ENCODE peak calls at places on chromosomes 16 and 17, in ten cellular contexts. One of them, this sample, is unnamed.
A peak's percentile ranks its signal among the peaks of the same experiment; 100 is the strongest.

GRCh38 chr17:50564916-50565315 is 4.4 kb downstream of the CACNA1G start:
- DNase-seq in T-helper 22 cell: no peak
- DNase-seq in breast epithelium: no peak
- DNase-seq in CD8-positive, alpha-beta T cell: no peak
- DNase-seq in dorsolateral prefrontal cortex: peak; percentile 74
- DNase-seq in AG10803: peak; percentile 94
- DNase-seq in bronchial epithelial cell: no peak
- DNase-seq in cardiac muscle cell: peak; percentile 86
- DNase-seq in stimulated activated CD8-positive, alpha-beta memory T cell treated with anti-CD3 and anti-CD28 coated beads, Interleukin-7, amount 100 ng/mL, for 24 hours: no peak
- DNase-seq in SHP77: no peak
- DNase-seq in this sample: no peak

GRCh38 chr16:49889725-49890397 is 33.9 kb upstream of the ZNF423 start:
- DNase-seq in T-helper 22 cell: no peak
- DNase-seq in breast epithelium: no peak
- DNase-seq in CD8-positive, alpha-beta T cell: no peak
- DNase-seq in dorsolateral prefrontal cortex: no peak
- DNase-seq in AG10803: peak; percentile 6
- DNase-seq in bronchial epithelial cell: peak; percentile 20
- DNase-seq in cardiac muscle cell: peak; percentile 16
- DNase-seq in stimulated activated CD8-positive, alpha-beta memory T cell treated with anti-CD3 and anti-CD28 coated beads, Interleukin-7, amount 100 ng/mL, for 24 hours: no peak
- DNase-seq in SHP77: no peak
- DNase-seq in this sample: no peak

GRCh38 chr17:1529863-1530262 is 13.5 kb upstream of the INPP5K start:
- DNase-seq in T-helper 22 cell: no peak
- DNase-seq in breast epithelium: no peak
- DNase-seq in CD8-positive, alpha-beta T cell: no peak
- DNase-seq in dorsolateral prefrontal cortex: no peak
- DNase-seq in AG10803: peak; percentile 4
- DNase-seq in bronchial epithelial cell: no peak
- DNase-seq in cardiac muscle cell: no peak
- DNase-seq in stimulated activated CD8-positive, alpha-beta memory T cell treated with anti-CD3 and anti-CD28 coated beads, Interleukin-7, amount 100 ng/mL, for 24 hours: no peak
- DNase-seq in SHP77: no peak
- DNase-seq in this sample: no peak

GRCh38 chr17:50955667-50956120 is 89.5 kb upstream of the TOB1 start:
- DNase-seq in T-helper 22 cell: no peak
- DNase-seq in breast epithelium: no peak
- DNase-seq in CD8-positive, alpha-beta T cell: no peak
- DNase-seq in dorsolateral prefrontal cortex: no peak
- DNase-seq in AG10803: no peak
- DNase-seq in bronchial epithelial cell: no peak
- DNase-seq in cardiac muscle cell: no peak
- DNase-seq in stimulated activated CD8-positive, alpha-beta memory T cell treated with anti-CD3 and anti-CD28 coated beads, Interleukin-7, amount 100 ng/mL, for 24 hours: no peak
- DNase-seq in SHP77: no peak
- DNase-seq in this sample: no peak

GRCh38 chr16:11742041-11742535 is 569 bp downstream of the TXNDC11 start:
- DNase-seq in T-helper 22 cell: no peak
- DNase-seq in breast epithelium: no peak
- DNase-seq in CD8-positive, alpha-beta T cell: peak; percentile 29
- DNase-seq in dorsolateral prefrontal cortex: no peak
- DNase-seq in AG10803: no peak
- DNase-seq in bronchial epithelial cell: no peak
- DNase-seq in cardiac muscle cell: no peak
- DNase-seq in stimulated activated CD8-positive, alpha-beta memory T cell treated with anti-CD3 and anti-CD28 coated beads, Interleukin-7, amount 100 ng/mL, for 24 hours: peak; percentile 7
- DNase-seq in SHP77: no peak
- DNase-seq in this sample: peak; percentile 38

GRCh38 chr17:68204736-68205135 is 43.1 kb upstream of the AMZ2 start:
- DNase-seq in T-helper 22 cell: no peak
- DNase-seq in breast epithelium: no peak
- DNase-seq in CD8-positive, alpha-beta T cell: no peak
- DNase-seq in dorsolateral prefrontal cortex: no peak
- DNase-seq in AG10803: no peak
- DNase-seq in bronchial epithelial cell: no peak
- DNase-seq in cardiac muscle cell: no peak
- DNase-seq in stimulated activated CD8-positive, alpha-beta memory T cell treated with anti-CD3 and anti-CD28 coated beads, Interleukin-7, amount 100 ng/mL, for 24 hours: no peak
- DNase-seq in SHP77: no peak
- DNase-seq in this sample: no peak

GRCh38 chr16:11389083-11389482 is 43.8 kb downstream of the RMI2 start:
- DNase-seq in T-helper 22 cell: no peak
- DNase-seq in breast epithelium: no peak
- DNase-seq in CD8-positive, alpha-beta T cell: no peak
- DNase-seq in dorsolateral prefrontal cortex: no peak
- DNase-seq in AG10803: no peak
- DNase-seq in bronchial epithelial cell: no peak
- DNase-seq in cardiac muscle cell: no peak
- DNase-seq in stimulated activated CD8-positive, alpha-beta memory T cell treated with anti-CD3 and anti-CD28 coated beads, Interleukin-7, amount 100 ng/mL, for 24 hours: no peak
- DNase-seq in SHP77: no peak
- DNase-seq in this sample: no peak

GRCh38 chr16:80006175-80006895 is 405.8 kb upstream of the MAF start:
- DNase-seq in T-helper 22 cell: no peak
- DNase-seq in breast epithelium: no peak
- DNase-seq in CD8-positive, alpha-beta T cell: no peak
- DNase-seq in dorsolateral prefrontal cortex: no peak
- DNase-seq in AG10803: peak; percentile 11
- DNase-seq in bronchial epithelial cell: peak; percentile 95
- DNase-seq in cardiac muscle cell: peak; percentile 2
- DNase-seq in stimulated activated CD8-positive, alpha-beta memory T cell treated with anti-CD3 and anti-CD28 coated beads, Interleukin-7, amount 100 ng/mL, for 24 hours: no peak
- DNase-seq in SHP77: no peak
- DNase-seq in this sample: no peak

GRCh38 chr16:1781758-1782407 is 488 bp downstream of the SPSB3 start:
- DNase-seq in T-helper 22 cell: no peak
- DNase-seq in breast epithelium: no peak
- DNase-seq in CD8-positive, alpha-beta T cell: no peak
- DNase-seq in dorsolateral prefrontal cortex: no peak
- DNase-seq in AG10803: no peak
- DNase-seq in bronchial epithelial cell: peak; percentile 14
- DNase-seq in cardiac muscle cell: peak; percentile 29
- DNase-seq in stimulated activated CD8-positive, alpha-beta memory T cell treated with anti-CD3 and anti-CD28 coated beads, Interleukin-7, amount 100 ng/mL, for 24 hours: no peak
- DNase-seq in SHP77: no peak
- DNase-seq in this sample: peak; percentile 36

GRCh38 chr16:69338557-69339288 is 641 bp downstream of the COG8 start:
- DNase-seq in T-helper 22 cell: no peak
- DNase-seq in breast epithelium: no peak
- DNase-seq in CD8-positive, alpha-beta T cell: no peak
- DNase-seq in dorsolateral prefrontal cortex: peak; percentile 50
- DNase-seq in AG10803: no peak
- DNase-seq in bronchial epithelial cell: no peak
- DNase-seq in cardiac muscle cell: no peak
- DNase-seq in stimulated activated CD8-positive, alpha-beta memory T cell treated with anti-CD3 and anti-CD28 coated beads, Interleukin-7, amount 100 ng/mL, for 24 hours: no peak
- DNase-seq in SHP77: no peak
- DNase-seq in this sample: no peak

GRCh38 chr16:57091990-57092785 is at the start of gene CPNE2:
- DNase-seq in T-helper 22 cell: no peak
- DNase-seq in breast epithelium: no peak
- DNase-seq in CD8-positive, alpha-beta T cell: no peak
- DNase-seq in dorsolateral prefrontal cortex: peak; percentile 58
- DNase-seq in AG10803: peak; percentile 44
- DNase-seq in bronchial epithelial cell: no peak
- DNase-seq in cardiac muscle cell: peak; percentile 57
- DNase-seq in stimulated activated CD8-positive, alpha-beta memory T cell treated with anti-CD3 and anti-CD28 coated beads, Interleukin-7, amount 100 ng/mL, for 24 hours: no peak
- DNase-seq in SHP77: no peak
- DNase-seq in this sample: peak; percentile 67

GRCh38 chr16:8660841-8661301 is 13.5 kb upstream of the ABAT start:
- DNase-seq in T-helper 22 cell: no peak
- DNase-seq in breast epithelium: peak; percentile 72
- DNase-seq in CD8-positive, alpha-beta T cell: peak; percentile 13
- DNase-seq in dorsolateral prefrontal cortex: peak; percentile 57
- DNase-seq in AG10803: peak; percentile 47
- DNase-seq in bronchial epithelial cell: peak; percentile 48
- DNase-seq in cardiac muscle cell: peak; percentile 69
- DNase-seq in stimulated activated CD8-positive, alpha-beta memory T cell treated with anti-CD3 and anti-CD28 coated beads, Interleukin-7, amount 100 ng/mL, for 24 hours: no peak
- DNase-seq in SHP77: peak; percentile 69
- DNase-seq in this sample: peak; percentile 82

GRCh38 chr16:4214215-4214621 is 27.7 kb downstream of the SRL start:
- DNase-seq in T-helper 22 cell: no peak
- DNase-seq in breast epithelium: no peak
- DNase-seq in CD8-positive, alpha-beta T cell: no peak
- DNase-seq in dorsolateral prefrontal cortex: no peak
- DNase-seq in AG10803: peak; percentile 94
- DNase-seq in bronchial epithelial cell: peak; percentile 97
- DNase-seq in cardiac muscle cell: peak; percentile 82
- DNase-seq in stimulated activated CD8-positive, alpha-beta memory T cell treated with anti-CD3 and anti-CD28 coated beads, Interleukin-7, amount 100 ng/mL, for 24 hours: no peak
- DNase-seq in SHP77: no peak
- DNase-seq in this sample: no peak

GRCh38 chr17:70776446-70776845 is 607.1 kb downstream of the KCNJ2 start:
- DNase-seq in T-helper 22 cell: no peak
- DNase-seq in breast epithelium: no peak
- DNase-seq in CD8-positive, alpha-beta T cell: no peak
- DNase-seq in dorsolateral prefrontal cortex: no peak
- DNase-seq in AG10803: peak; percentile 32
- DNase-seq in bronchial epithelial cell: no peak
- DNase-seq in cardiac muscle cell: no peak
- DNase-seq in stimulated activated CD8-positive, alpha-beta memory T cell treated with anti-CD3 and anti-CD28 coated beads, Interleukin-7, amount 100 ng/mL, for 24 hours: no peak
- DNase-seq in SHP77: no peak
- DNase-seq in this sample: no peak

GRCh38 chr17:29722411-29723198 is 99.9 kb upstream of the CORO6 start:
- DNase-seq in T-helper 22 cell: no peak
- DNase-seq in breast epithelium: no peak
- DNase-seq in CD8-positive, alpha-beta T cell: peak; percentile 32
- DNase-seq in dorsolateral prefrontal cortex: no peak
- DNase-seq in AG10803: peak; percentile 92
- DNase-seq in bronchial epithelial cell: peak; percentile 57
- DNase-seq in cardiac muscle cell: peak; percentile 98
- DNase-seq in stimulated activated CD8-positive, alpha-beta memory T cell treated with anti-CD3 and anti-CD28 coated beads, Interleukin-7, amount 100 ng/mL, for 24 hours: no peak
- DNase-seq in SHP77: no peak
- DNase-seq in this sample: no peak

GRCh38 chr16:70589998-70590471 is 56.3 kb upstream of the IL34 start:
- DNase-seq in T-helper 22 cell: no peak
- DNase-seq in breast epithelium: no peak
- DNase-seq in CD8-positive, alpha-beta T cell: no peak
- DNase-seq in dorsolateral prefrontal cortex: no peak
- DNase-seq in AG10803: peak; percentile 47
- DNase-seq in bronchial epithelial cell: peak; percentile 32
- DNase-seq in cardiac muscle cell: peak; percentile 78
- DNase-seq in stimulated activated CD8-positive, alpha-beta memory T cell treated with anti-CD3 and anti-CD28 coated beads, Interleukin-7, amount 100 ng/mL, for 24 hours: no peak
- DNase-seq in SHP77: no peak
- DNase-seq in this sample: no peak

GRCh38 chr16:28208824-28209223 is 2.9 kb downstream of the XPO6 start:
- DNase-seq in T-helper 22 cell: no peak
- DNase-seq in breast epithelium: no peak
- DNase-seq in CD8-positive, alpha-beta T cell: no peak
- DNase-seq in dorsolateral prefrontal cortex: no peak
- DNase-seq in AG10803: no peak
- DNase-seq in bronchial epithelial cell: no peak
- DNase-seq in cardiac muscle cell: no peak
- DNase-seq in stimulated activated CD8-positive, alpha-beta memory T cell treated with anti-CD3 and anti-CD28 coated beads, Interleukin-7, amount 100 ng/mL, for 24 hours: no peak
- DNase-seq in SHP77: no peak
- DNase-seq in this sample: no peak

GRCh38 chr17:50946223-50946890 is 80.2 kb upstream of the TOB1 start:
- DNase-seq in T-helper 22 cell: no peak
- DNase-seq in breast epithelium: no peak
- DNase-seq in CD8-positive, alpha-beta T cell: no peak
- DNase-seq in dorsolateral prefrontal cortex: no peak
- DNase-seq in AG10803: no peak
- DNase-seq in bronchial epithelial cell: no peak
- DNase-seq in cardiac muscle cell: no peak
- DNase-seq in stimulated activated CD8-positive, alpha-beta memory T cell treated with anti-CD3 and anti-CD28 coated beads, Interleukin-7, amount 100 ng/mL, for 24 hours: no peak
- DNase-seq in SHP77: no peak
- DNase-seq in this sample: no peak

GRCh38 chr16:50021509-50021908 is 3.5 kb upstream of the CNEP1R1 start:
- DNase-seq in T-helper 22 cell: no peak
- DNase-seq in breast epithelium: no peak
- DNase-seq in CD8-positive, alpha-beta T cell: no peak
- DNase-seq in dorsolateral prefrontal cortex: no peak
- DNase-seq in AG10803: peak; percentile 6
- DNase-seq in bronchial epithelial cell: no peak
- DNase-seq in cardiac muscle cell: peak; percentile 27
- DNase-seq in stimulated activated CD8-positive, alpha-beta memory T cell treated with anti-CD3 and anti-CD28 coated beads, Interleukin-7, amount 100 ng/mL, for 24 hours: no peak
- DNase-seq in SHP77: no peak
- DNase-seq in this sample: no peak

GRCh38 chr17:37220609-37220953 is 155.2 kb upstream of the C17orf78 start:
- DNase-seq in T-helper 22 cell: no peak
- DNase-seq in breast epithelium: no peak
- DNase-seq in CD8-positive, alpha-beta T cell: no peak
- DNase-seq in dorsolateral prefrontal cortex: peak; percentile 38
- DNase-seq in AG10803: peak; percentile 39
- DNase-seq in bronchial epithelial cell: peak; percentile 8
- DNase-seq in cardiac muscle cell: peak; percentile 52
- DNase-seq in stimulated activated CD8-positive, alpha-beta memory T cell treated with anti-CD3 and anti-CD28 coated beads, Interleukin-7, amount 100 ng/mL, for 24 hours: no peak
- DNase-seq in SHP77: no peak
- DNase-seq in this sample: peak; percentile 34

GRCh38 chr17:9087921-9088320 is 66.6 kb downstream of the NTN1 start:
- DNase-seq in T-helper 22 cell: no peak
- DNase-seq in breast epithelium: no peak
- DNase-seq in CD8-positive, alpha-beta T cell: no peak
- DNase-seq in dorsolateral prefrontal cortex: no peak
- DNase-seq in AG10803: no peak
- DNase-seq in bronchial epithelial cell: no peak
- DNase-seq in cardiac muscle cell: no peak
- DNase-seq in stimulated activated CD8-positive, alpha-beta memory T cell treated with anti-CD3 and anti-CD28 coated beads, Interleukin-7, amount 100 ng/mL, for 24 hours: no peak
- DNase-seq in SHP77: no peak
- DNase-seq in this sample: no peak

GRCh38 chr17:67392111-67392510 is 15.0 kb downstream of the PITPNC1 start:
- DNase-seq in T-helper 22 cell: no peak
- DNase-seq in breast epithelium: no peak
- DNase-seq in CD8-positive, alpha-beta T cell: no peak
- DNase-seq in dorsolateral prefrontal cortex: no peak
- DNase-seq in AG10803: no peak
- DNase-seq in bronchial epithelial cell: no peak
- DNase-seq in cardiac muscle cell: no peak
- DNase-seq in stimulated activated CD8-positive, alpha-beta memory T cell treated with anti-CD3 and anti-CD28 coated beads, Interleukin-7, amount 100 ng/mL, for 24 hours: no peak
- DNase-seq in SHP77: no peak
- DNase-seq in this sample: no peak